ENCODE peak calls at places on chromosomes 2 and 18, in ten cellular contexts. P is astrocyte; I is caudate nucleus; X is transverse colon; B is fibroblast of gingiva; R is OCI-LY7; D is NCI-H510A treated with DMSO at 0.1 percent for 48 hours; J is HEK293T; G is AG09319; L is CD4-positive, alpha-beta memory T cell. N is an unnamed sample.

GRCh38 chr2:172179045-172179742 is 76.5 kb upstream of the DLX2 start:
- DNase-seq in P (peak; percentile 75), I (no peak), X (peak; percentile 61), B (no peak), R (no peak), D (no peak), J (no peak), G (no peak), L (no peak), N (no peak)

GRCh38 chr2:233003658-233004555 is 9.1 kb downstream of the NGEF start:
- DNase-seq in P (no peak), I (no peak), X (no peak), B (no peak), R (no peak), D (no peak), J (no peak), G (no peak), L (no peak), N (no peak)

GRCh38 chr2:218982312-218983262 is 2.4 kb downstream of the FEV start:
- DNase-seq in P (no peak), I (no peak), X (no peak), B (no peak), R (no peak), D (no peak), J (no peak), G (no peak), L (no peak), N (no peak)

GRCh38 chr2:1622521-1623200 is 121.7 kb downstream of the PXDN start:
- DNase-seq in P (no peak), I (no peak), X (no peak), B (no peak), R (no peak), D (no peak), J (no peak), G (no peak), L (no peak), N (no peak)

GRCh38 chr2:222747526-222748160 is 76.2 kb downstream of the MOGAT1 start:
- DNase-seq in P (no peak), I (no peak), X (no peak), B (no peak), R (no peak), D (no peak), J (no peak), G (no peak), L (no peak), N (no peak)

GRCh38 chr2:166384774-166385173 is 9.0 kb upstream of the SCN9A start:
- DNase-seq in P (peak; percentile 6), I (no peak), X (no peak), B (peak; percentile 23), R (peak; percentile 34), D (peak; percentile 2), J (no peak), G (no peak), L (no peak), N (no peak)

GRCh38 chr18:36284671-36285295 is 12.7 kb upstream of the FHOD3 start:
- DNase-seq in P (peak; percentile 40), I (no peak), X (peak; percentile 37), B (peak; percentile 60), R (peak; percentile 52), D (peak; percentile 97), J (peak; percentile 78), G (no peak), L (peak; percentile 53), N (peak; percentile 3)

GRCh38 chr2:21070322-21071257 is 26.7 kb upstream of the APOB start:
- DNase-seq in P (no peak), I (no peak), X (no peak), B (no peak), R (no peak), D (no peak), J (no peak), G (no peak), L (no peak), N (no peak)

GRCh38 chr18:9547767-9548166 is 66.6 kb downstream of the PPP4R1 start:
- DNase-seq in P (no peak), I (no peak), X (no peak), B (no peak), R (no peak), D (peak; percentile 85), J (no peak), G (no peak), L (no peak), N (no peak)

GRCh38 chr2:141522702-141523101 is 608.1 kb downstream of the LRP1B start:
- DNase-seq in P (peak; percentile 17), I (no peak), X (no peak), B (no peak), R (no peak), D (peak; percentile 1), J (no peak), G (no peak), L (no peak), N (no peak)

GRCh38 chr2:196949116-196949515 is 22.6 kb upstream of the PGAP1 start:
- DNase-seq in P (no peak), I (no peak), X (no peak), B (no peak), R (no peak), D (no peak), J (no peak), G (no peak), L (no peak), N (no peak)

GRCh38 chr2:101843471-101843870 is 146.0 kb downstream of the MAP4K4 start:
- DNase-seq in P (no peak), I (no peak), X (no peak), B (no peak), R (no peak), D (no peak), J (no peak), G (no peak), L (no peak), N (no peak)

GRCh38 chr2:215435809-215436704 is at the start of gene FN1:
- DNase-seq in P (peak; percentile 99), I (peak; percentile 57), X (peak; percentile 83), B (peak; percentile 98), R (no peak), D (peak; percentile 23), J (peak; percentile 80), G (peak; percentile 97), L (peak; percentile 44), N (peak; percentile 27)

GRCh38 chr2:62787381-62787780 is 81.9 kb downstream of the EHBP1 start:
- DNase-seq in P (peak; percentile 29), I (no peak), X (no peak), B (peak; percentile 13), R (peak; percentile 35), D (peak; percentile 74), J (peak; percentile 17), G (no peak), L (no peak), N (no peak)

GRCh38 chr2:61707984-61708852 is 145.6 kb downstream of the FAM161A start:
- DNase-seq in P (peak; percentile 56), I (no peak), X (no peak), B (peak; percentile 60), R (no peak), D (peak; percentile 96), J (no peak), G (no peak), L (no peak), N (no peak)

GRCh38 chr2:172088245-172089004 is 3.1 kb downstream of the DLX1 start:
- DNase-seq in P (no peak), I (no peak), X (no peak), B (peak; percentile 93), R (no peak), D (no peak), J (no peak), G (no peak), L (peak; percentile 6), N (no peak)

GRCh38 chr18:59783138-59783537 is 85.9 kb upstream of the CCBE1 start:
- DNase-seq in P (peak; percentile 40), I (no peak), X (no peak), B (peak; percentile 92), R (peak; percentile 51), D (peak; percentile 50), J (peak; percentile 45), G (no peak), L (no peak), N (no peak)

GRCh38 chr2:143390185-143390584 is 261.0 kb downstream of the ARHGAP15 start:
- DNase-seq in P (no peak), I (no peak), X (no peak), B (no peak), R (no peak), D (no peak), J (no peak), G (no peak), L (no peak), N (no peak)

GRCh38 chr2:63735263-63735662 is 106.4 kb upstream of the UGP2 start:
- DNase-seq in P (peak; percentile 29), I (no peak), X (no peak), B (peak; percentile 16), R (no peak), D (no peak), J (no peak), G (no peak), L (no peak), N (no peak)

GRCh38 chr2:38178556-38179419 is 102.8 kb upstream of the CYP1B1 start:
- DNase-seq in P (peak; percentile 90), I (no peak), X (no peak), B (peak; percentile 96), R (no peak), D (no peak), J (no peak), G (no peak), L (no peak), N (no peak)

GRCh38 chr2:85988210-85988913 is 99.6 kb upstream of the ST3GAL5 start:
- DNase-seq in P (no peak), I (no peak), X (no peak), B (peak; percentile 79), R (no peak), D (no peak), J (no peak), G (peak; percentile 39), L (no peak), N (no peak)

GRCh38 chr2:31386172-31386571 is 28.4 kb downstream of the XDH start:
- DNase-seq in P (no peak), I (no peak), X (no peak), B (no peak), R (no peak), D (no peak), J (no peak), G (no peak), L (no peak), N (no peak)

GRCh38 chr2:186427970-186428369 is 58.1 kb upstream of the ZC3H15 start:
- DNase-seq in P (no peak), I (no peak), X (no peak), B (peak; percentile 66), R (no peak), D (no peak), J (no peak), G (no peak), L (no peak), N (no peak)

GRCh38 chr18:62754026-62754425 is 38.7 kb downstream of the PHLPP1 start:
- DNase-seq in P (no peak), I (no peak), X (no peak), B (no peak), R (no peak), D (no peak), J (no peak), G (no peak), L (no peak), N (no peak)

GRCh38 chr2:86790828-86791561 is at the start of gene CD8A:
- DNase-seq in P (no peak), I (no peak), X (no peak), B (no peak), R (no peak), D (no peak), J (no peak), G (no peak), L (no peak), N (peak; percentile 64)

GRCh38 chr2:109141006-109141600 is 12.1 kb downstream of the SH3RF3 start:
- DNase-seq in P (no peak), I (no peak), X (no peak), B (no peak), R (no peak), D (no peak), J (no peak), G (no peak), L (no peak), N (no peak)

GRCh38 chr2:239197146-239197545 is 203.7 kb downstream of the HDAC4 start:
- DNase-seq in P (no peak), I (no peak), X (no peak), B (no peak), R (no peak), D (no peak), J (no peak), G (no peak), L (no peak), N (no peak)

GRCh38 chr2:179605341-179605740 is 256.1 kb downstream of the ZNF385B start:
- DNase-seq in P (no peak), I (no peak), X (no peak), B (no peak), R (no peak), D (no peak), J (no peak), G (no peak), L (no peak), N (no peak)